ENCODE peak calls at places on chromosomes 13 and 19, in ten cellular contexts. I, P, S, U, D, J, C, Q, B and O are unnamed samples.

GRCh38 chr19:34187011-34187410 is 14.7 kb downstream of the LSM14A start:
- DNase-seq in J (no peak), B (no peak), P (no peak), D (no peak), I (no peak), Q (no peak), C (no peak), U (no peak), S (no peak), O (no peak)

GRCh38 chr19:29245221-29245620 is 32.3 kb upstream of the UQCRFS1 start:
- DNase-seq in B (no peak), J (no peak), D (no peak), P (no peak), U (no peak), S (no peak), C (no peak), Q (peak), I (no peak), O (no peak)

GRCh38 chr19:35114656-35115537 is 726 bp upstream of the FXYD3 start:
- DNase-seq in U (peak), P (peak), I (peak), S (peak), D (peak), Q (no peak), B (peak), J (peak), C (peak), O (peak)

GRCh38 chr19:3216874-3217273 is 7.6 kb upstream of the CELF5 start:
- DNase-seq in B (no peak), S (no peak), C (no peak), P (no peak), I (no peak), J (no peak), D (no peak), Q (no peak), U (no peak), O (no peak)

GRCh38 chr13:69580255-69580654 is 527.4 kb upstream of the ATXN8OS start:
- DNase-seq in D (no peak), B (no peak), P (no peak), U (no peak), S (peak), Q (no peak), J (no peak), I (no peak), C (no peak), O (no peak)

GRCh38 chr19:19214892-19215291 is 3.1 kb downstream of the NCAN start:
- DNase-seq in B (no peak), I (peak), Q (no peak), U (peak), S (peak), J (no peak), D (peak), P (no peak), C (no peak), O (peak)

GRCh38 chr19:2729943-2730818 is 9.0 kb upstream of the DIRAS1 start:
- DNase-seq in B (no peak), Q (no peak), S (no peak), C (no peak), I (no peak), P (no peak), D (no peak), U (no peak), J (no peak), O (no peak)

GRCh38 chr13:40517486-40518311 is 148.7 kb downstream of the FOXO1 start:
- DNase-seq in U (no peak), I (no peak), D (no peak), C (no peak), B (peak), P (no peak), Q (no peak), J (no peak), S (no peak), O (no peak)

GRCh38 chr19:55208880-55209429 is 346 bp downstream of the PTPRH start:
- DNase-seq in C (no peak), U (no peak), Q (no peak), J (no peak), S (no peak), D (no peak), B (no peak), P (no peak), I (no peak), O (no peak)

GRCh38 chr13:98839826-98840769 is 87.6 kb upstream of the SLC15A1 start:
- DNase-seq in P (no peak), I (peak), J (peak), C (peak), S (peak), D (peak), U (peak), B (peak), Q (peak), O (peak)

GRCh38 chr19:6740589-6741348 is 1.3 kb downstream of the TRIP10 start:
- DNase-seq in S (peak), P (peak), B (peak), J (no peak), D (peak), I (no peak), Q (no peak), C (peak), U (peak), O (peak)

GRCh38 chr19:4144666-4145261 is 8.7 kb upstream of the CREB3L3 start:
- DNase-seq in D (no peak), I (peak), U (no peak), B (no peak), S (peak), J (no peak), P (no peak), C (no peak), Q (no peak), O (no peak)

GRCh38 chr13:47603365-47603764 is 397.7 kb downstream of the SUCLA2 start:
- DNase-seq in U (no peak), S (no peak), P (no peak), I (no peak), D (no peak), Q (no peak), C (no peak), J (no peak), B (no peak), O (no peak)

GRCh38 chr13:109869312-109870237 is 83.2 kb upstream of the IRS2 start:
- DNase-seq in B (peak), J (peak), Q (no peak), I (peak), C (no peak), S (peak), D (peak), P (no peak), U (no peak), O (no peak)

GRCh38 chr19:36972594-36972993 is 56.5 kb downstream of the ZNF568 start:
- DNase-seq in Q (no peak), J (no peak), D (no peak), B (no peak), C (no peak), U (no peak), I (no peak), S (no peak), P (no peak), O (no peak)

GRCh38 chr19:2149980-2150793 is 1.2 kb downstream of the AP3D1 start:
- DNase-seq in P (no peak), Q (no peak), B (peak), C (no peak), I (peak), D (peak), U (no peak), S (peak), J (no peak), O (no peak)

GRCh38 chr13:75359266-75359665 is 122.7 kb downstream of the TBC1D4 start:
- DNase-seq in B (no peak), J (no peak), D (no peak), P (no peak), C (no peak), U (peak), Q (no peak), I (peak), S (peak), O (no peak)

GRCh38 chr19:6086081-6086858 is 24.0 kb downstream of the RFX2 start:
- DNase-seq in C (no peak), U (peak), P (no peak), I (no peak), D (no peak), J (no peak), S (no peak), B (no peak), Q (no peak), O (no peak)

GRCh38 chr19:8387688-8388611 is 2.2 kb upstream of the RAB11B start:
- DNase-seq in C (no peak), P (no peak), U (no peak), B (no peak), I (no peak), S (no peak), Q (no peak), J (no peak), D (no peak), O (no peak)

GRCh38 chr19:18202759-18203407 is 959 bp downstream of the RAB3A start:
- DNase-seq in U (peak), Q (peak), J (peak), C (peak), D (peak), B (peak), I (no peak), S (no peak), P (no peak), O (peak)

GRCh38 chr13:45385912-45386311 is 32.3 kb downstream of the SLC25A30 start:
- DNase-seq in U (no peak), C (no peak), S (no peak), B (no peak), D (no peak), P (no peak), J (no peak), I (no peak), Q (no peak), O (no peak)

GRCh38 chr13:40987606-40988280 is 31.4 kb downstream of the ELF1 start:
- DNase-seq in I (no peak), Q (no peak), C (no peak), S (no peak), B (no peak), P (no peak), D (no peak), U (no peak), J (no peak), O (no peak)

GRCh38 chr13:30037766-30038165 is 187.3 kb upstream of the UBL3 start:
- DNase-seq in J (no peak), B (no peak), U (peak), D (no peak), C (no peak), P (no peak), S (no peak), Q (no peak), I (no peak), O (no peak)

GRCh38 chr19:13764821-13765394 is 586 bp downstream of the MRI1 start:
- DNase-seq in B (peak), P (peak), D (peak), J (no peak), S (no peak), C (no peak), Q (no peak), U (peak), I (peak), O (no peak)

GRCh38 chr19:44850641-44851109 is 4.6 kb downstream of the NECTIN2 start:
- DNase-seq in D (no peak), U (no peak), I (no peak), C (peak), J (peak), Q (no peak), S (no peak), B (no peak), P (no peak), O (no peak)